ENCODE peak calls at places on chromosomes 3 and 15, in eight cellular contexts. E is foreskin fibroblast, H is BJ, A is sigmoid colon, Y is cardiac muscle cell, V is PC-9, L is heart left ventricle, Z is B cell. P is an unnamed sample.

GRCh38 chr3:2133191-2133590 is 34.5 kb downstream of the CNTN4 start:
- DNase-seq in Z (no peak), A (no peak), Y (no peak), L (no peak), E (no peak), H (no peak), V (no peak), P (no peak)

GRCh38 chr3:141914311-141914710 is 37.9 kb downstream of the ATP1B3 start:
- DNase-seq in Y (no peak), A (no peak), L (no peak), E (no peak), V (no peak), Z (no peak), H (no peak), P (no peak)

GRCh38 chr3:126536126-126536525 is 12.2 kb downstream of the CHST13 start:
- DNase-seq in Y (no peak), V (no peak), H (no peak), A (peak; percentile 40), E (no peak), L (no peak), Z (no peak), P (no peak)

GRCh38 chr15:32919749-32920414 is 202.1 kb downstream of the GREM1 start:
- DNase-seq in E (peak; percentile 93), Z (no peak), Y (peak; percentile 87), L (no peak), H (peak; percentile 63), A (no peak), V (no peak), P (no peak)

GRCh38 chr15:78880242-78880533 is 7.5 kb downstream of the MORF4L1 start:
- DNase-seq in L (no peak), E (peak; percentile 32), H (no peak), Y (no peak), Z (no peak), V (no peak), A (no peak), P (no peak)

GRCh38 chr3:47359283-47359682 is 21.5 kb upstream of the PTPN23 start:
- DNase-seq in E (no peak), A (no peak), H (no peak), Z (no peak), Y (no peak), V (no peak), L (no peak), P (no peak)

GRCh38 chr3:113594066-113594465 is 61.7 kb downstream of the SIDT1 start:
- DNase-seq in E (no peak), V (no peak), Z (no peak), L (no peak), A (no peak), Y (no peak), H (no peak), P (no peak)

GRCh38 chr3:53235545-53235944 is 20.3 kb downstream of the TKT start:
- DNase-seq in L (no peak), H (no peak), V (no peak), E (no peak), Z (no peak), A (no peak), Y (no peak), P (no peak)

GRCh38 chr3:104279617-104280016 is 1087.1 kb upstream of the ALCAM start:
- DNase-seq in Z (no peak), L (no peak), H (no peak), V (no peak), E (no peak), Y (peak; percentile 40), A (no peak), P (no peak)

GRCh38 chr15:74642328-74642723 is 26.7 kb downstream of the CLK3 start:
- DNase-seq in A (no peak), L (no peak), H (no peak), Y (no peak), E (no peak), Z (no peak), V (peak; percentile 38), P (no peak)

GRCh38 chr3:49630784-49631183 is 43.4 kb upstream of the APEH start:
- DNase-seq in A (no peak), Y (peak; percentile 6), Z (no peak), V (no peak), L (no peak), E (no peak), H (no peak), P (no peak)

GRCh38 chr3:104933981-104934380 is 432.7 kb upstream of the ALCAM start:
- DNase-seq in A (no peak), Y (no peak), E (no peak), L (no peak), H (no peak), V (no peak), Z (no peak), P (no peak)

GRCh38 chr3:46695177-46695961 is 1.9 kb upstream of the ALS2CL start:
- DNase-seq in Y (peak; percentile 65), A (peak; percentile 83), L (peak; percentile 76), Z (no peak), E (no peak), V (no peak), H (no peak), P (no peak)

GRCh38 chr3:149507491-149508324 is 33.2 kb downstream of the TM4SF4 start:
- DNase-seq in Z (no peak), V (peak; percentile 12), H (no peak), E (peak; percentile 38), L (no peak), Y (peak; percentile 72), A (no peak), P (no peak)

DNA sequence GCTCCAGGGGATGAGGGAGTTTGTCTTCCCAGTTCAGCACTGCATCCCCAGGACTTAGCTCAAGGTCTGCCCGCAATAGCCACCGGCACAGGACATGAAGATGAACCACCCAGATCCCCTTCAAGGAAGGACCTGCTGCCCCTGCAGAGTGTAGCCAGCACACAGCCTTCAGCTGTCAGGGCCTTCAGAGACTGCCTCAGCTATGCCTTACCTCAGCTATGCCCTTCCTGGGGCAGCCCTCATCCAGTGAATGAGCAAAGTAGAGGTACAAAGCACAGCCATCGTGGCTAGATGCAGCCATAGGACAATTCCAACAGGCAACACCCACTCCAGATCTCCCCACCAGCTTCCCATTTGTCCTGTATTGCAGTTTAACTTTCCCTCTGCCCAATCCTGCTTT is 291.2 kb upstream of the STT3B start:
- DNase-seq in Z (no peak), L (no peak), V (no peak), Y (no peak), E (no peak), H (no peak), A (no peak), P (no peak)
- TF ChIP-seq CTCF in Z (no peak), L (no peak), V (no peak), Y (no peak), E (no peak), H (no peak), A (no peak), P (no peak)

DNA sequence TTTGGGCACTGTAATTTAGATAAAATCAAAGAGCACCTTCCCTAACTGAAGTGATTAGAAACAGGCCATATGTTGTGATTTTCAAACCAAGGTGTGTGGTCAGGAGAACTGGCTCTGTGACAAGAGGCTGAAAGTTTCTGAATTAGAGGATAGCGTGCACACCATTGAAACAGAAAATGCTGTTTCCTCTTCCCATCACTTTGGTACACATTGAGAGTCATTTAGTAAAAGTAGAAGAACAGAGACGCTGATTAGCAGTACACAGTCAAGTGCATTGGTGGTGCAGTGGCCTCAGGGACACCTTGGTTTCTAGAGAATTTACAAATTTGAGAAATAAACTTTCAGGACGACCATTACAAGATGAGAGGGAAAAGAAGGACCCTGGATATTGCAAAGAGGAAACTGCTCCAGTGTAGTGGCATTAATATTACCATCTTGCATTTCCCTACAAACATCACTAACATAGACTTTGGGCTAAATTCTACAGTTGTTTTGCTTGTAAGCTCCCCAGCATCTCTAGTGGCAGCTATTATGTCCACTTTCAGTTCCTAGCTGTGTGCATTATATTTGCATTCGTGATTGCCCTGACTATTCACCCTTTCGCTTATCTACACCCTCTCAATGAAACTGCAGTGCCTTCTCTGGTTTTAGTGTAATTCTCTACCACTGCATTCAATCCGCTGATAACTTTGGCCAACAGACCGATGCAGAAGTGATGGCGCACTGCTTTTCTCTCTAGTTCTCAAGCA is 728.1 kb upstream of the GRM7 start:
- DNase-seq in L (no peak), Z (no peak), Y (no peak), V (no peak), E (no peak), H (no peak), A (no peak), P (no peak)
- TF ChIP-seq CTCF in L (no peak), Z (no peak), Y (no peak), V (no peak), E (no peak), H (no peak), A (no peak), P (no peak)

GRCh38 chr15:55164284-55164683 is 32.5 kb downstream of the RSL24D1 start:
- DNase-seq in H (no peak), Z (no peak), A (no peak), L (no peak), E (no peak), Y (no peak), V (no peak), P (no peak)

GRCh38 chr15:55170361-55170760 is 26.4 kb downstream of the RSL24D1 start:
- DNase-seq in V (no peak), Y (no peak), E (no peak), H (no peak), A (no peak), Z (no peak), L (no peak), P (no peak)

DNA sequence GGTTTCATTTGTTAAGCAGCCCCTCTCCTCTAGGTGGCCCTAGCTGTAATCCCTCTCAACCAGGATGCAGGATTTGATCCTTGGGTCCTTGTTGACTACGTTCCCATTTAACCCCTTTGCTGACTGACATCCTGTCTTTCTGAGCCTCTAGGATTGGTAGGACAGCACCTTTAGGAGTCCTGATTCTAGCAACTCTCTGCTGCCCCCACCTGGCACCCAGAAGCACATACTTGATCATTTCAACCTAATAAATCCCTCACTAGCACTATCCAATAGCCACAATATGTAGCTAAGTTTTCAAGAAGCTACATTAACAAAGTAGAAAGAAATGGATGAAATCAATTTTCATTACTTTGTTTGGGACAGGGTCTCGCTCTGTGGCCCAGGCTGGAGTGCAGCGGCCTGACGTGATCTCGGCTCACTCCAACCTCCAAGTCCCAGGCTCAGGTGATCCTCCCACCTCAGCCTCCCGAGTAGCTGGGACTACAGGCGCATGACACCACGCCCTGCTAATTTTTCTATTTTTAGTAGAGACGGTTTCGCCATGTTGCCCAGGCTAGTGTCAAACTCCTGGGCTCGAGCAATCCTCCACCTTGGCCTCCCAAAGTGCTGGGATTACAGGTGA is 28.3 kb downstream of the RSL24D1 start:
- DNase-seq in L (peak; percentile 30), E (peak; percentile 45), Z (peak; percentile 55), V (peak; percentile 46), H (no peak), Y (peak; percentile 82), A (no peak), P (peak; percentile 27)
- TF ChIP-seq CTCF in L (peak; percentile 55), E (peak; percentile 90), Z (peak; percentile 82), V (peak; percentile 84), H (peak; percentile 85), Y (peak; percentile 89), A (no peak), P (peak; percentile 80)

DNA sequence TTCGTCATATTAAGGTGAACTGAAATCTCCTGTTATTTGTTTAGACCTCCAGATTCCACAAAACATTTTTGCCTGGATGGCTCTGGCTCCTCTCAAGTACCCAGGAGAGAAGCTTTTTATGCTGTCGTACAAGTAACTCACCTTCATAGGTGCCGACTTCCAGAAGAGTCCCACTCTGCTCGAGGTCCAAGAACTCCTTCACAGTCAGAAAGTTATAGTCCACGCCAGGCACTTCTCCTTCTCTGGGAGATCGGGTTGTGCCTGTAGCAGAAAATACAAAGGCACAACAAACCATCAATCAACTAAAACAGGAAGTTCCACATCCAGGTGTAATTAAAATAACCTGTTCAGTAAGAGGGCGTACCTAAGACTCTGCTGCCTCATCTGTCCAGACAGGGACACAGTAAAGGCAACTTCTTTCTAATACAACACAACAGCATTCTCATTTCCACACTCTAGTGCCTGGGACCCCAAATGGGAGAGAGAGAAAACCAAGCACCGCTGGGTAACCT is 545.3 kb downstream of the MAGI1 start:
- DNase-seq in L (no peak), A (no peak), E (no peak), Z (no peak), H (no peak), V (no peak), Y (no peak), P (no peak)
- TF ChIP-seq CTCF in L (no peak), A (no peak), E (no peak), Z (no peak), H (no peak), V (no peak), Y (no peak), P (no peak)